ENCODE peak calls at places on chromosomes 3 and 15, in seven cellular contexts. O, Q, F, A, H, E and L are unnamed samples.

GRCh38 chr3:158352551-158352950 is 218.4 kb upstream of the MLF1 start:
- DNase-seq in O (no peak), Q (no peak), F (peak; percentile 28), A (no peak), H (no peak), E (no peak), L (no peak)

GRCh38 chr3:11371758-11372157 is 99.6 kb downstream of the ATG7 start:
- DNase-seq in O (no peak), Q (peak; percentile 79), F (no peak), A (no peak), H (no peak), E (no peak), L (no peak)

GRCh38 chr15:61517776-61518175 is 288.7 kb upstream of the RORA start:
- DNase-seq in O (no peak), Q (no peak), F (no peak), A (no peak), H (no peak), E (no peak), L (no peak)

GRCh38 chr15:38102972-38103371 is 149.7 kb upstream of the SPRED1 start:
- DNase-seq in O (no peak), Q (no peak), F (no peak), A (no peak), H (no peak), E (no peak), L (no peak)

GRCh38 chr15:76793162-76793561 is 112.0 kb downstream of the SCAPER start:
- DNase-seq in O (no peak), Q (no peak), F (no peak), A (no peak), H (no peak), E (no peak), L (no peak)

GRCh38 chr3:23686535-23686934 is 119.2 kb upstream of the UBE2E1 start:
- DNase-seq in O (no peak), Q (no peak), F (no peak), A (no peak), H (no peak), E (no peak), L (no peak)

GRCh38 chr15:25235391-25235790 is 203.4 kb downstream of the UBE3A start:
- DNase-seq in O (peak; percentile 13), Q (peak; percentile 50), F (no peak), A (no peak), H (no peak), E (no peak), L (no peak)

GRCh38 chr15:31051646-31052045 is 49.9 kb downstream of the TRPM1 start:
- DNase-seq in O (no peak), Q (no peak), F (no peak), A (no peak), H (no peak), E (no peak), L (no peak)

GRCh38 chr15:40379853-40380252 is 2.7 kb upstream of the KNSTRN start:
- DNase-seq in O (no peak), Q (no peak), F (peak; percentile 99), A (peak; percentile 28), H (peak; percentile 62), E (no peak), L (peak; percentile 85)

GRCh38 chr15:100602822-100603393 is 519 bp downstream of the ASB7 start:
- DNase-seq in O (no peak), Q (no peak), F (no peak), A (no peak), H (no peak), E (no peak), L (no peak)

GRCh38 chr15:92391640-92392039 is 2.0 kb upstream of the ST8SIA2 start:
- DNase-seq in O (no peak), Q (no peak), F (peak; percentile 20), A (peak; percentile 36), H (no peak), E (no peak), L (no peak)

GRCh38 chr3:183825380-183826161 is at the start of gene MAP6D1:
- DNase-seq in O (peak; percentile 53), Q (no peak), F (peak; percentile 49), A (peak; percentile 22), H (no peak), E (peak; percentile 66), L (peak; percentile 76)
- TF ChIP-seq CTCF in O (no peak), Q (peak; percentile 9), F (peak; percentile 34), A (peak; percentile 41), H (no peak), E (no peak), L (peak; percentile 24)

DNA sequence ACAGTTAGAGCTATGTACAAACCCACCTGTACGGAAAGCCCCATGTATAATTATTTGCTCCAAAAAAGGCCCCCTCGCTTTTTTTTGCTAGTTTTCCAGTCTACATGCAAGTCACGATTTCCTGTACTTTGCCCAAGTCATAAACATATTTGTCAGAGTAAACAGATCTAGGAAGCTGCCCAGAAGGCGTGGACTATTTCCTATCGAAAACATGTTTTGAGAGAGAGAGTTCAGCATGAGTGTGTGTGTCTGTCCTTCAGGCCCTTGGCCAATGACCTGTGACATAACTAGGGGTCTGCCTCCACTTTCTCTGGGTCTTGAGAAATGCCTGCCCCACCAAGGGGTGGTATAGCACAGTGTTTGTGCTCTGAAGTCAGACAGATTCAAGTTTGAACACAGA is 72.7 kb upstream of the HACD2 start:
- DNase-seq in O (no peak), Q (peak; percentile 31), F (peak; percentile 62), A (no peak), H (no peak), E (no peak), L (no peak)
- H3K4me1 ChIP-seq in O (peaks cover 8% of the 10 kb centered on the region), Q (peaks cover 64% of the 10 kb centered on the region), F (peaks cover 41% of the 10 kb centered on the region), A (no peaks in the 10 kb centered on the region), H (peaks cover 92% of the 10 kb centered on the region), E (no peaks in the 10 kb centered on the region), L (peaks cover 91% of the 10 kb centered on the region)

GRCh38 chr3:124138148-124138547 is 146.2 kb upstream of the ROPN1 start:
- DNase-seq in O (no peak), Q (no peak), F (no peak), A (no peak), H (no peak), E (no peak), L (no peak)
- H3K4me3 ChIP-seq in O (no peak overlapping the region), Q (no peak overlapping the region), F (no peak overlapping the region), A (no peak overlapping the region), H (no peak overlapping the region), E (no peak overlapping the region), L (no peak overlapping the region)

GRCh38 chr15:26615927-26616302 is 157.0 kb downstream of the GABRB3 start:
- DNase-seq in O (no peak), Q (no peak), F (no peak), A (no peak), H (no peak), E (no peak), L (no peak)
- TF ChIP-seq CTCF in O (no peak), Q (no peak), F (no peak), A (no peak), H (no peak), E (no peak), L (no peak)

GRCh38 chr3:13299531-13300155 is 120.5 kb downstream of the NUP210 start:
- DNase-seq in O (no peak), Q (peak; percentile 39), F (no peak), A (no peak), H (no peak), E (no peak), L (no peak)
- H3K4me1 ChIP-seq in O (no peaks in the 10 kb centered on the region), Q (no peaks in the 10 kb centered on the region), F (no peaks in the 10 kb centered on the region), A (peaks cover 17% of the 10 kb centered on the region), H (peaks cover 10% of the 10 kb centered on the region), E (peaks cover 4% of the 10 kb centered on the region), L (no peaks in the 10 kb centered on the region)